ENCODE peak calls at places on chromosomes 7 and 10, in ten cellular contexts. Z is RWPE1; I is H4; B is activated T-cell treated with anti-CD3 and anti-CD28 coated beads for 1 hour; F is globus pallidus; P is AG09309; R is activated naive CD4-positive, alpha-beta T cell treated with anti-CD3 and anti-CD28 coated beads, Interleukin-2, amount 10 ng/mL, durations not matched to agents 7 days and 5 days; V is A673; S is A549; L is testis. O is an unnamed sample.

GRCh38 chr7:1883834-1884582 is 213.9 kb downstream of the ELFN1 start:
- DNase-seq in S (no peak), Z (no peak), L (no peak), V (no peak), R (no peak), I (no peak), P (no peak), B (no peak), F (no peak), O (no peak)

GRCh38 chr10:118980870-118981269 is 48.6 kb upstream of the NANOS1 start:
- DNase-seq in Z (no peak), I (no peak), R (no peak), P (no peak), B (no peak), L (no peak), S (no peak), V (peak; percentile 61), F (no peak), O (no peak)

GRCh38 chr10:28841625-28842024 is 164.3 kb downstream of the BAMBI start:
- DNase-seq in V (no peak), P (peak; percentile 42), F (no peak), S (no peak), R (no peak), Z (no peak), L (no peak), I (peak; percentile 51), B (no peak), O (no peak)

GRCh38 chr10:97659589-97659988 is 19.1 kb downstream of the PI4K2A start:
- DNase-seq in I (peak; percentile 45), Z (no peak), S (no peak), V (peak; percentile 29), R (no peak), F (no peak), P (peak; percentile 46), B (no peak), L (no peak), O (no peak)

GRCh38 chr7:92461027-92462003 is 14.0 kb downstream of the GATAD1 start:
- DNase-seq in I (peak; percentile 63), L (peak; percentile 49), S (peak; percentile 66), P (no peak), R (peak; percentile 38), B (peak; percentile 2), F (no peak), V (peak; percentile 63), Z (peak; percentile 44), O (no peak)

GRCh38 chr10:70958396-70958795 is 70.0 kb upstream of the PCBD1 start:
- DNase-seq in F (no peak), L (no peak), R (no peak), V (no peak), P (no peak), B (no peak), S (no peak), I (no peak), Z (no peak), O (no peak)

GRCh38 chr7:27605689-27606269 is 56.9 kb downstream of the HIBADH start:
- DNase-seq in P (peak; percentile 37), R (no peak), V (peak; percentile 14), I (peak; percentile 86), B (no peak), Z (peak; percentile 36), L (no peak), F (no peak), S (peak; percentile 22), O (no peak)

GRCh38 chr10:29257106-29257783 is 31.6 kb upstream of the LYZL1 start:
- DNase-seq in B (no peak), L (peak; percentile 88), Z (peak; percentile 23), I (peak; percentile 82), R (no peak), P (peak; percentile 97), V (no peak), S (no peak), F (no peak), O (peak; percentile 46)

GRCh38 chr7:140044251-140044650 is 18.5 kb downstream of the PARP12 start:
- DNase-seq in F (no peak), R (no peak), S (no peak), L (no peak), Z (no peak), I (no peak), V (no peak), B (no peak), P (no peak), O (no peak)

GRCh38 chr10:128180843-128181242 is 54.6 kb upstream of the MKI67 start:
- DNase-seq in Z (no peak), B (no peak), R (peak; percentile 80), V (no peak), F (no peak), I (no peak), S (no peak), P (no peak), L (no peak), O (no peak)

GRCh38 chr7:67976490-67976889 is 979.9 kb downstream of the TYW1 start:
- DNase-seq in S (no peak), I (no peak), Z (no peak), V (no peak), F (no peak), R (no peak), L (no peak), P (no peak), B (no peak), O (no peak)

GRCh38 chr10:62511238-62511637 is 137.1 kb downstream of the ZNF365 start:
- DNase-seq in I (no peak), B (no peak), S (no peak), V (no peak), P (no peak), F (no peak), L (no peak), R (no peak), Z (no peak), O (no peak)

GRCh38 chr7:69773535-69774225 is 175.4 kb downstream of the AUTS2 start:
- DNase-seq in S (peak; percentile 6), F (no peak), R (no peak), Z (no peak), I (no peak), V (no peak), L (no peak), B (no peak), P (no peak), O (no peak)

GRCh38 chr7:148084138-148084537 is 506.4 kb upstream of the C7orf33 start:
- DNase-seq in P (peak; percentile 28), V (peak; percentile 76), Z (peak; percentile 5), R (peak; percentile 37), F (peak; percentile 88), S (no peak), B (no peak), I (peak; percentile 67), L (peak; percentile 77), O (no peak)

GRCh38 chr7:118472581-118472980 is 248.1 kb downstream of the ANKRD7 start:
- DNase-seq in L (no peak), S (no peak), I (no peak), V (no peak), B (no peak), F (no peak), Z (no peak), R (no peak), P (no peak), O (no peak)

GRCh38 chr7:131501422-131501821 is 55.0 kb downstream of the PODXL start:
- DNase-seq in S (no peak), L (no peak), V (no peak), B (no peak), P (peak; percentile 52), F (no peak), Z (no peak), R (peak; percentile 75), I (peak; percentile 59), O (no peak)

GRCh38 chr10:27695704-27696103 is 49.9 kb downstream of the MKX start:
- DNase-seq in Z (no peak), B (no peak), P (no peak), L (no peak), I (no peak), V (no peak), F (no peak), S (no peak), R (no peak), O (no peak)

GRCh38 chr10:76774987-76775603 is 862.5 kb downstream of the KCNMA1 start:
- DNase-seq in R (no peak), F (no peak), L (no peak), I (no peak), B (no peak), P (no peak), Z (no peak), S (no peak), V (no peak), O (peak; percentile 76)

GRCh38 chr7:15407910-15408309 is 153.9 kb downstream of the AGMO start:
- DNase-seq in F (no peak), V (no peak), S (no peak), L (no peak), Z (no peak), I (no peak), R (no peak), P (no peak), B (no peak), O (no peak)

GRCh38 chr10:43576062-43576461 is 1.6 kb upstream of the ZNF239 start:
- DNase-seq in R (peak; percentile 24), Z (no peak), L (no peak), B (no peak), P (no peak), I (no peak), F (no peak), S (no peak), V (no peak), O (no peak)

GRCh38 chr7:139777948-139778841 is at the start of gene HIPK2:
- DNase-seq in R (peak; percentile 78), Z (peak; percentile 64), I (peak; percentile 80), P (no peak), F (peak; percentile 78), S (peak; percentile 76), L (peak; percentile 87), V (peak; percentile 85), B (peak; percentile 58), O (peak; percentile 92)

GRCh38 chr10:624605-625334 is 64.7 kb downstream of the DIP2C start:
- DNase-seq in L (peak; percentile 93), F (peak; percentile 96), Z (peak; percentile 38), P (no peak), R (no peak), B (no peak), S (no peak), I (peak; percentile 75), V (no peak), O (peak; percentile 81)

GRCh38 chr7:111364413-111364812 is 197.9 kb downstream of the IMMP2L start:
- DNase-seq in R (no peak), Z (no peak), I (peak; percentile 61), L (no peak), B (no peak), P (no peak), F (no peak), V (no peak), S (no peak), O (no peak)

GRCh38 chr10:129929343-129930297 is 34.5 kb downstream of the EBF3 start:
- DNase-seq in F (no peak), S (no peak), R (no peak), Z (no peak), V (no peak), P (no peak), L (no peak), B (no peak), I (no peak), O (peak; percentile 18)

O was measured in Right ventricle myocardium superior.